ENCODE peak calls at places on chromosomes 12 and 14, in five cellular contexts. One of them, this sample, is unnamed.

GRCh38 chr12:39872425-39872824 is 233.5 kb downstream of the SLC2A13 start:
- DNase-seq in K562: no peak
- DNase-seq in HepG2: no peak
- DNase-seq in HCT116: no peak
- DNase-seq in GM12878: no peak
- DNase-seq in this sample: no peak

GRCh38 chr14:53929871-53930685 is 26.5 kb downstream of the BMP4 start:
- DNase-seq in GM12878: no peak
- DNase-seq in K562: peak; percentile 8
- DNase-seq in HepG2: no peak
- DNase-seq in HCT116: peak; percentile 37
- DNase-seq in this sample: no peak

GRCh38 chr12:124389537-124390441 is 94.9 kb downstream of the RFLNA start:
- DNase-seq in HepG2: peak; percentile 38
- DNase-seq in K562: no peak
- DNase-seq in GM12878: no peak
- DNase-seq in HCT116: no peak
- DNase-seq in this sample: no peak

GRCh38 chr12:93090768-93091172 is 161.7 kb upstream of the EEA1 start:
- DNase-seq in GM12878: no peak
- DNase-seq in K562: no peak
- DNase-seq in HepG2: no peak
- DNase-seq in HCT116: peak; percentile 76
- DNase-seq in this sample: no peak

GRCh38 chr14:24310666-24311604 is at the start of gene LTB4R:
- DNase-seq in HepG2: no peak
- DNase-seq in HCT116: no peak
- DNase-seq in GM12878: no peak
- DNase-seq in K562: no peak
- DNase-seq in this sample: no peak

GRCh38 chr12:30980886-30981662 is 54.5 kb downstream of the TSPAN11 start:
- DNase-seq in GM12878: no peak
- DNase-seq in K562: no peak
- DNase-seq in HepG2: no peak
- DNase-seq in HCT116: no peak
- DNase-seq in this sample: no peak

GRCh38 chr12:110934093-110934852 is 13.9 kb upstream of the MYL2 start:
- DNase-seq in GM12878: no peak
- DNase-seq in HCT116: peak; percentile 79
- DNase-seq in K562: no peak
- DNase-seq in HepG2: peak; percentile 35
- DNase-seq in this sample: peak; percentile 86

GRCh38 chr12:2691001-2691339 is 103.8 kb upstream of the FKBP4 start:
- DNase-seq in HepG2: no peak
- DNase-seq in HCT116: no peak
- DNase-seq in K562: no peak
- DNase-seq in GM12878: no peak
- DNase-seq in this sample: peak; percentile 54

GRCh38 chr12:1660304-1661187 is 30.3 kb upstream of the ADIPOR2 start:
- DNase-seq in GM12878: no peak
- DNase-seq in HepG2: peak; percentile 55
- DNase-seq in HCT116: no peak
- DNase-seq in K562: no peak
- DNase-seq in this sample: no peak

GRCh38 chr12:64459388-64460024 is 7.6 kb downstream of the TBK1 start:
- DNase-seq in K562: no peak
- DNase-seq in HCT116: no peak
- DNase-seq in GM12878: no peak
- DNase-seq in HepG2: no peak
- DNase-seq in this sample: no peak

GRCh38 chr12:95204141-95204866 is 13.0 kb downstream of the FGD6 start:
- DNase-seq in HCT116: peak; percentile 96
- DNase-seq in HepG2: no peak
- DNase-seq in GM12878: no peak
- DNase-seq in K562: peak; percentile 83
- DNase-seq in this sample: no peak

GRCh38 chr14:75568791-75569190 is 9.6 kb upstream of the FLVCR2 start:
- DNase-seq in GM12878: no peak
- DNase-seq in HepG2: no peak
- DNase-seq in HCT116: no peak
- DNase-seq in K562: no peak
- DNase-seq in this sample: no peak

GRCh38 chr14:77912754-77913556 is 113.0 kb downstream of the ADCK1 start:
- DNase-seq in K562: no peak
- DNase-seq in GM12878: no peak
- DNase-seq in HCT116: no peak
- DNase-seq in HepG2: no peak
- DNase-seq in this sample: peak; percentile 3

GRCh38 chr12:31518680-31519227 is 72.2 kb downstream of the DENND5B start:
- DNase-seq in K562: no peak
- DNase-seq in HepG2: peak; percentile 10
- DNase-seq in GM12878: no peak
- DNase-seq in HCT116: peak; percentile 85
- DNase-seq in this sample: peak; percentile 99

GRCh38 chr12:6450869-6451347 is 934 bp upstream of the TAPBPL start:
- DNase-seq in GM12878: no peak
- DNase-seq in K562: no peak
- DNase-seq in HepG2: no peak
- DNase-seq in HCT116: no peak
- DNase-seq in this sample: peak; percentile 84

GRCh38 chr12:75910452-75910722 is 121.2 kb downstream of the PHLDA1 start:
- DNase-seq in GM12878: no peak
- DNase-seq in K562: no peak
- DNase-seq in HCT116: no peak
- DNase-seq in HepG2: no peak
- DNase-seq in this sample: no peak

GRCh38 chr12:14828896-14829295 is 14.4 kb downstream of the ART4 start:
- DNase-seq in HCT116: no peak
- DNase-seq in GM12878: peak; percentile 12
- DNase-seq in K562: no peak
- DNase-seq in HepG2: no peak
- DNase-seq in this sample: no peak

GRCh38 chr12:58313091-58313855 is 371.9 kb downstream of the ATP23 start:
- DNase-seq in GM12878: no peak
- DNase-seq in K562: no peak
- DNase-seq in HepG2: no peak
- DNase-seq in HCT116: no peak
- DNase-seq in this sample: no peak

GRCh38 chr12:82174936-82175335 is 183.3 kb downstream of the CCDC59 start:
- DNase-seq in GM12878: no peak
- DNase-seq in HepG2: no peak
- DNase-seq in HCT116: no peak
- DNase-seq in K562: no peak
- DNase-seq in this sample: no peak

GRCh38 chr14:104120281-104120741 is 18.1 kb upstream of the KIF26A start:
- DNase-seq in GM12878: no peak
- DNase-seq in HCT116: no peak
- DNase-seq in K562: no peak
- DNase-seq in HepG2: no peak
- DNase-seq in this sample: no peak

GRCh38 chr14:74527736-74528280 is 34.2 kb downstream of the ISCA2 start:
- DNase-seq in HepG2: no peak
- DNase-seq in GM12878: no peak
- DNase-seq in HCT116: no peak
- DNase-seq in K562: no peak
- DNase-seq in this sample: no peak

GRCh38 chr14:100587763-100588411 is 670 bp upstream of the BEGAIN start:
- DNase-seq in K562: no peak
- DNase-seq in HepG2: no peak
- DNase-seq in GM12878: no peak
- DNase-seq in HCT116: no peak
- DNase-seq in this sample: no peak
- TF ChIP-seq YY1 in K562: no peak
- TF ChIP-seq YY1 in HepG2: no peak
- TF ChIP-seq YY1 in GM12878: no peak
- TF ChIP-seq YY1 in HCT116: no peak
- TF ChIP-seq YY1 in this sample: no peak

DNA sequence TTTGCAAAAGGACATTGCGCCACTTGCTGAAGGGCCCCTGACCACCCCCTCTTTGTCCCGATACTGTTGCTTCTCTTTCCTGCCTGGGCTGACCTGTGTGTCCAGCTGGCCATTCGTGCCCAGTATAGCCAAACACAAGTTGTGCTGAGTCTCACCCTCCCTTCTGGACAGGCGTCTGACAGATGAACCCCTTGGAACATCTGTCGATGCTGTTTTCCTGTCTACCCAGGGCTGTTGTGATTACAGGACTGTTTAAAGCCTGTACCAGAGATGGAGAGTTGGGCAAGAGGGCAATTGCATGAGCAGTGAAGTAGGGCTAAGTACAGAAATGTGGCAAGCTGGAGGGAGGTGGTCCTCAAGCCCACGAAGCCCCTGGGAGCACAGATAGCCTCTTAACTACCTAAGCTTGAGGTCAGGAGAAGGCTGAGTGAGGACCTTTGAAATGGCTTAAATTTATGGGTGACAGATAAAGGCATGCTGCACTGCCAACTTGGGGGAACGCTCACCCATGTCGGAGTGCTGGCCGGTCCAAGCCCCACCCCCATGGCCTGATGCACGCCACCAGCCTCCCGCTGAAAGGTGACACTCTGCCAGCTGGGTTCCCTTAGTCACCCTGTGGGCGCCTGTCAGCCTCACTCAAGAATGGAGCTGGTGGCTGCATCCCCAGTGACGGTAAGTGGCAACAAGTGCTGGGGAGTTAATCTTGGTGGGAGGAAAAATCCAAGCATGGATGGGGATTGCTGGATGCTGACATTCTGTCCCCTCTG is 14.6 kb downstream of the ACACB start:
- DNase-seq in HepG2: no peak
- DNase-seq in K562: no peak
- DNase-seq in GM12878: no peak
- DNase-seq in HCT116: peak; percentile 10
- DNase-seq in this sample: no peak
- TF ChIP-seq YY1 in HepG2: no peak
- TF ChIP-seq YY1 in K562: no peak
- TF ChIP-seq YY1 in GM12878: no peak
- TF ChIP-seq YY1 in HCT116: no peak
- TF ChIP-seq YY1 in this sample: no peak

GRCh38 chr12:50771409-50771808 is 7.5 kb downstream of the ATF1 start:
- DNase-seq in HepG2: no peak
- DNase-seq in K562: no peak
- DNase-seq in GM12878: no peak
- DNase-seq in HCT116: no peak
- DNase-seq in this sample: no peak
- TF ChIP-seq YY1 in HepG2: no peak
- TF ChIP-seq YY1 in K562: no peak
- TF ChIP-seq YY1 in GM12878: no peak
- TF ChIP-seq YY1 in HCT116: no peak
- TF ChIP-seq YY1 in this sample: no peak

DNA sequence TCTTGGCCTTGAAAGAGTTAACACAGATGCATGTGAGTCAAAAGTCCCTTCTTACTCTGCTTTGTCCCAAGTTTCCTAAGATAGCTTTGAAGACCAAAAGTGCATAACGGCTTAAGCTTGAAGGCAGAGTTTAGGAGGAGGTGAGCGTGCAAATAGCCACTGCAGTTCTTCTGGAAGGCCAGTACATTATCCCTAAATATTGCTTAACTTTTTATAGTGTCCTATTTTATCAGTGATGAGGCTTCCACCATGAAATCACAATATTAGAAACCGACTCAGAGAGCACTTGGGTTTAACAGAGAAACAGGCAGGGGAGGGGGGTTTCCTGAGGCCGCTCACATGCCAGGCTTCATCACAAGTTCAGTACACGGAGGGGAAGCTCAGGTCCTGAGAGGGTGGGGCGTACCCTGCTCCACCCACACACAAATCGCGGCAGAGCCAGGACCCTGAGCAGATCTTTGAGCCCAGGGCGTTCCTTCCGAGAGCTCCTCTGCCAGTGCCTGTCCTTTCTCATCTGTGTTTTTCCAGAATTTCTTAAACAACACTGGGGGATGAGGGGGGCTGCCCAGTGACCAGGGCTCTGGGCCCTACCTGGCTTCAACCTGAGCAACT is 26.8 kb upstream of the BDKRB2 start:
- DNase-seq in K562: no peak
- DNase-seq in HCT116: no peak
- DNase-seq in GM12878: no peak
- DNase-seq in HepG2: no peak
- DNase-seq in this sample: no peak
- TF ChIP-seq YY1 in K562: no peak
- TF ChIP-seq YY1 in HCT116: no peak
- TF ChIP-seq YY1 in GM12878: no peak
- TF ChIP-seq YY1 in HepG2: no peak
- TF ChIP-seq YY1 in this sample: no peak

GRCh38 chr14:48937796-48938195 is 648.4 kb downstream of the RPS29 start:
- DNase-seq in HCT116: no peak
- DNase-seq in HepG2: no peak
- DNase-seq in GM12878: no peak
- DNase-seq in K562: no peak
- DNase-seq in this sample: no peak
- TF ChIP-seq YY1 in HCT116: no peak
- TF ChIP-seq YY1 in HepG2: no peak
- TF ChIP-seq YY1 in GM12878: no peak
- TF ChIP-seq YY1 in K562: no peak
- TF ChIP-seq YY1 in this sample: no peak

DNA sequence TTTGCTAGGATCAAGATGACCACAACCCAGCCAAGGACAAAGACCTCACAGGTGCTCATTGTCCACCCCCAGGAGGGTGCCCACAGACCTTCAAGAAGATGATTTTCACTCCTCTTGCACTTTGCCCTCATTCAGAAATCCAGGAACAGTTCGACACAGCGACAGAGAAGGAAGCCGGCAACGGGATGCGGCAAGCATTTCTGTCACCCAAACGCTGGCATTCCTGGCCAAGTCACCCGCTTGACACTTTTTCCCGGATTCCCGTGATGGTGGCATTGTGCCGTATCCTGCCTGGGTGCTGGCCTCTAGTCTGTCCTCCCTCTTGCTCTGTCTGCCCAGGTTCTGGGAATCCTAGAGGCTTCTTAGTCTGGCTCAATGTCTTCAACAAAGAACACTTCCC is 770.4 kb upstream of the ALG10B start:
- DNase-seq in GM12878: no peak
- DNase-seq in HepG2: no peak
- DNase-seq in K562: no peak
- DNase-seq in HCT116: no peak
- DNase-seq in this sample: no peak
- TF ChIP-seq YY1 in GM12878: no peak
- TF ChIP-seq YY1 in HepG2: no peak
- TF ChIP-seq YY1 in K562: no peak
- TF ChIP-seq YY1 in HCT116: no peak
- TF ChIP-seq YY1 in this sample: no peak

DNA sequence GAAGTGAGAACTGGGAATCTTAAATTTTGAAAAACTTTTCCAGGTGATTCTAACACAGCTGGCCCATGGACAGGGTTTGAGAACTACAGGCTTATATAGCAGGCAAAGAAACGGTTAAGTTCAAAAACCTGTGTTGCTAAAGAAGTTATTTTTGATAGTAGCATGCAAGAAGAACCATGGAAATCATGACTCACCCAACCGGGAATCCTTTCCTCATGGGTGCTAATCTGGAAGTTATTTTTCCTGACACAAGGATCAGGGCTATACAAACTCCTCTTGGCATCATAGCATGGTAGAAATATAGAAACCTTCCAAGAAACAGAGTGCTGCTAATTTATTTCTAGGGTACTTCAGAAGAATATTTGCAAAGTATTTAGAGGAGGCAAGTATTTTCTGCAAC is 588.7 kb downstream of the CCER1 start:
- DNase-seq in GM12878: no peak
- DNase-seq in K562: no peak
- DNase-seq in HepG2: no peak
- DNase-seq in HCT116: no peak
- DNase-seq in this sample: no peak
- TF ChIP-seq YY1 in GM12878: no peak
- TF ChIP-seq YY1 in K562: no peak
- TF ChIP-seq YY1 in HepG2: no peak
- TF ChIP-seq YY1 in HCT116: no peak
- TF ChIP-seq YY1 in this sample: no peak

GRCh38 chr12:65881965-65882413 is 57.7 kb downstream of the HMGA2 start:
- DNase-seq in GM12878: no peak
- DNase-seq in HCT116: no peak
- DNase-seq in K562: no peak
- DNase-seq in HepG2: no peak
- DNase-seq in this sample: no peak
- TF ChIP-seq YY1 in GM12878: no peak
- TF ChIP-seq YY1 in HCT116: no peak
- TF ChIP-seq YY1 in K562: no peak
- TF ChIP-seq YY1 in HepG2: no peak
- TF ChIP-seq YY1 in this sample: no peak